ENCODE peak calls at places on chromosomes 7 and 10, in seven cellular contexts. One of them, this sample, is unnamed.

GRCh38 chr10:102344067-102344466 is 51.4 kb upstream of the NFKB2 start:
- DNase-seq in astrocyte: peak
- DNase-seq in caudate nucleus: no peak
- DNase-seq in NCI-H1105 treated with DMSO at 0.1 percent for 48 hours: no peak
- DNase-seq in activated effector memory CD4-positive, alpha-beta T cell treated with Interleukin-2 at 50 U/mL for 16 hours: no peak
- DNase-seq in stimulated activated CD4-positive, alpha-beta T cell treated with anti-CD3 and anti-CD28 coated beads, Interleukin-1b, Interleukin-23, amount 100 ng/mL, for 48 hours: no peak
- DNase-seq in prostate gland: no peak
- DNase-seq in this sample: no peak

GRCh38 chr10:31962826-31963597 is 34.4 kb upstream of the ARHGAP12 start:
- DNase-seq in NCI-H1105 treated with DMSO at 0.1 percent for 48 hours: no peak
- DNase-seq in astrocyte: no peak
- DNase-seq in activated effector memory CD4-positive, alpha-beta T cell treated with Interleukin-2 at 50 U/mL for 16 hours: no peak
- DNase-seq in prostate gland: no peak
- DNase-seq in caudate nucleus: no peak
- DNase-seq in stimulated activated CD4-positive, alpha-beta T cell treated with anti-CD3 and anti-CD28 coated beads, Interleukin-1b, Interleukin-23, amount 100 ng/mL, for 48 hours: no peak
- DNase-seq in this sample: no peak

GRCh38 chr7:106630648-106631047 is 30.3 kb downstream of the CCDC71L start:
- DNase-seq in NCI-H1105 treated with DMSO at 0.1 percent for 48 hours: no peak
- DNase-seq in prostate gland: no peak
- DNase-seq in caudate nucleus: no peak
- DNase-seq in astrocyte: no peak
- DNase-seq in activated effector memory CD4-positive, alpha-beta T cell treated with Interleukin-2 at 50 U/mL for 16 hours: no peak
- DNase-seq in stimulated activated CD4-positive, alpha-beta T cell treated with anti-CD3 and anti-CD28 coated beads, Interleukin-1b, Interleukin-23, amount 100 ng/mL, for 48 hours: no peak
- DNase-seq in this sample: no peak

GRCh38 chr7:134755422-134756022 is 23.9 kb upstream of the CALD1 start:
- DNase-seq in astrocyte: no peak
- DNase-seq in NCI-H1105 treated with DMSO at 0.1 percent for 48 hours: no peak
- DNase-seq in caudate nucleus: no peak
- DNase-seq in stimulated activated CD4-positive, alpha-beta T cell treated with anti-CD3 and anti-CD28 coated beads, Interleukin-1b, Interleukin-23, amount 100 ng/mL, for 48 hours: peak
- DNase-seq in prostate gland: no peak
- DNase-seq in activated effector memory CD4-positive, alpha-beta T cell treated with Interleukin-2 at 50 U/mL for 16 hours: peak
- DNase-seq in this sample: peak

GRCh38 chr7:73701357-73701995 is 18.0 kb downstream of the STX1A start:
- DNase-seq in caudate nucleus: no peak
- DNase-seq in NCI-H1105 treated with DMSO at 0.1 percent for 48 hours: no peak
- DNase-seq in astrocyte: peak
- DNase-seq in activated effector memory CD4-positive, alpha-beta T cell treated with Interleukin-2 at 50 U/mL for 16 hours: no peak
- DNase-seq in prostate gland: no peak
- DNase-seq in stimulated activated CD4-positive, alpha-beta T cell treated with anti-CD3 and anti-CD28 coated beads, Interleukin-1b, Interleukin-23, amount 100 ng/mL, for 48 hours: no peak
- DNase-seq in this sample: peak

GRCh38 chr7:64907641-64908326 is 4.7 kb downstream of the ZNF273 start:
- DNase-seq in activated effector memory CD4-positive, alpha-beta T cell treated with Interleukin-2 at 50 U/mL for 16 hours: no peak
- DNase-seq in caudate nucleus: no peak
- DNase-seq in prostate gland: no peak
- DNase-seq in astrocyte: peak
- DNase-seq in stimulated activated CD4-positive, alpha-beta T cell treated with anti-CD3 and anti-CD28 coated beads, Interleukin-1b, Interleukin-23, amount 100 ng/mL, for 48 hours: no peak
- DNase-seq in NCI-H1105 treated with DMSO at 0.1 percent for 48 hours: no peak
- DNase-seq in this sample: no peak

GRCh38 chr7:51311166-51311565 is 5.4 kb downstream of the COBL start:
- DNase-seq in caudate nucleus: no peak
- DNase-seq in activated effector memory CD4-positive, alpha-beta T cell treated with Interleukin-2 at 50 U/mL for 16 hours: no peak
- DNase-seq in NCI-H1105 treated with DMSO at 0.1 percent for 48 hours: no peak
- DNase-seq in stimulated activated CD4-positive, alpha-beta T cell treated with anti-CD3 and anti-CD28 coated beads, Interleukin-1b, Interleukin-23, amount 100 ng/mL, for 48 hours: no peak
- DNase-seq in prostate gland: no peak
- DNase-seq in astrocyte: no peak
- DNase-seq in this sample: no peak

GRCh38 chr10:122279725-122280141 is 8.6 kb downstream of the BTBD16 start:
- DNase-seq in NCI-H1105 treated with DMSO at 0.1 percent for 48 hours: no peak
- DNase-seq in caudate nucleus: no peak
- DNase-seq in stimulated activated CD4-positive, alpha-beta T cell treated with anti-CD3 and anti-CD28 coated beads, Interleukin-1b, Interleukin-23, amount 100 ng/mL, for 48 hours: peak
- DNase-seq in astrocyte: peak
- DNase-seq in prostate gland: no peak
- DNase-seq in activated effector memory CD4-positive, alpha-beta T cell treated with Interleukin-2 at 50 U/mL for 16 hours: no peak
- DNase-seq in this sample: peak

GRCh38 chr10:132867801-132868644 is 74.3 kb downstream of the CFAP46 start:
- DNase-seq in astrocyte: no peak
- DNase-seq in caudate nucleus: no peak
- DNase-seq in activated effector memory CD4-positive, alpha-beta T cell treated with Interleukin-2 at 50 U/mL for 16 hours: no peak
- DNase-seq in prostate gland: no peak
- DNase-seq in NCI-H1105 treated with DMSO at 0.1 percent for 48 hours: no peak
- DNase-seq in stimulated activated CD4-positive, alpha-beta T cell treated with anti-CD3 and anti-CD28 coated beads, Interleukin-1b, Interleukin-23, amount 100 ng/mL, for 48 hours: no peak
- DNase-seq in this sample: no peak

GRCh38 chr10:98919899-98920298 is 315.8 kb downstream of the HPSE2 start:
- DNase-seq in caudate nucleus: no peak
- DNase-seq in astrocyte: no peak
- DNase-seq in stimulated activated CD4-positive, alpha-beta T cell treated with anti-CD3 and anti-CD28 coated beads, Interleukin-1b, Interleukin-23, amount 100 ng/mL, for 48 hours: no peak
- DNase-seq in activated effector memory CD4-positive, alpha-beta T cell treated with Interleukin-2 at 50 U/mL for 16 hours: no peak
- DNase-seq in prostate gland: no peak
- DNase-seq in NCI-H1105 treated with DMSO at 0.1 percent for 48 hours: no peak
- DNase-seq in this sample: peak

GRCh38 chr10:80070068-80070467 is 8.4 kb upstream of the TMEM254 start:
- DNase-seq in stimulated activated CD4-positive, alpha-beta T cell treated with anti-CD3 and anti-CD28 coated beads, Interleukin-1b, Interleukin-23, amount 100 ng/mL, for 48 hours: no peak
- DNase-seq in activated effector memory CD4-positive, alpha-beta T cell treated with Interleukin-2 at 50 U/mL for 16 hours: no peak
- DNase-seq in prostate gland: no peak
- DNase-seq in caudate nucleus: peak
- DNase-seq in NCI-H1105 treated with DMSO at 0.1 percent for 48 hours: no peak
- DNase-seq in astrocyte: no peak
- DNase-seq in this sample: no peak

GRCh38 chr10:70508912-70509366 is 30.4 kb downstream of the PALD1 start:
- DNase-seq in NCI-H1105 treated with DMSO at 0.1 percent for 48 hours: no peak
- DNase-seq in caudate nucleus: no peak
- DNase-seq in astrocyte: no peak
- DNase-seq in stimulated activated CD4-positive, alpha-beta T cell treated with anti-CD3 and anti-CD28 coated beads, Interleukin-1b, Interleukin-23, amount 100 ng/mL, for 48 hours: no peak
- DNase-seq in prostate gland: no peak
- DNase-seq in activated effector memory CD4-positive, alpha-beta T cell treated with Interleukin-2 at 50 U/mL for 16 hours: no peak
- DNase-seq in this sample: peak

GRCh38 chr10:88316292-88316861 is 266.7 kb downstream of the RNLS start:
- DNase-seq in caudate nucleus: no peak
- DNase-seq in stimulated activated CD4-positive, alpha-beta T cell treated with anti-CD3 and anti-CD28 coated beads, Interleukin-1b, Interleukin-23, amount 100 ng/mL, for 48 hours: no peak
- DNase-seq in astrocyte: no peak
- DNase-seq in prostate gland: no peak
- DNase-seq in NCI-H1105 treated with DMSO at 0.1 percent for 48 hours: no peak
- DNase-seq in activated effector memory CD4-positive, alpha-beta T cell treated with Interleukin-2 at 50 U/mL for 16 hours: no peak
- DNase-seq in this sample: no peak

GRCh38 chr10:79904671-79905321 is 44.1 kb downstream of the SFTPD start:
- DNase-seq in NCI-H1105 treated with DMSO at 0.1 percent for 48 hours: peak
- DNase-seq in caudate nucleus: peak
- DNase-seq in prostate gland: peak
- DNase-seq in stimulated activated CD4-positive, alpha-beta T cell treated with anti-CD3 and anti-CD28 coated beads, Interleukin-1b, Interleukin-23, amount 100 ng/mL, for 48 hours: peak
- DNase-seq in activated effector memory CD4-positive, alpha-beta T cell treated with Interleukin-2 at 50 U/mL for 16 hours: peak
- DNase-seq in astrocyte: peak
- DNase-seq in this sample: peak

GRCh38 chr7:132228240-132228639 is 348.0 kb downstream of the PLXNA4 start:
- DNase-seq in astrocyte: no peak
- DNase-seq in stimulated activated CD4-positive, alpha-beta T cell treated with anti-CD3 and anti-CD28 coated beads, Interleukin-1b, Interleukin-23, amount 100 ng/mL, for 48 hours: no peak
- DNase-seq in NCI-H1105 treated with DMSO at 0.1 percent for 48 hours: no peak
- DNase-seq in prostate gland: no peak
- DNase-seq in activated effector memory CD4-positive, alpha-beta T cell treated with Interleukin-2 at 50 U/mL for 16 hours: no peak
- DNase-seq in caudate nucleus: no peak
- DNase-seq in this sample: no peak

GRCh38 chr7:74084722-74085578 is 1.3 kb downstream of the LIMK1 start:
- DNase-seq in caudate nucleus: no peak
- DNase-seq in prostate gland: no peak
- DNase-seq in astrocyte: no peak
- DNase-seq in NCI-H1105 treated with DMSO at 0.1 percent for 48 hours: no peak
- DNase-seq in activated effector memory CD4-positive, alpha-beta T cell treated with Interleukin-2 at 50 U/mL for 16 hours: no peak
- DNase-seq in stimulated activated CD4-positive, alpha-beta T cell treated with anti-CD3 and anti-CD28 coated beads, Interleukin-1b, Interleukin-23, amount 100 ng/mL, for 48 hours: no peak
- DNase-seq in this sample: no peak